ENCODE peak calls at places on chromosomes 16 and 17, in four cellular contexts. X is A549, Q is pancreas, Y is sigmoid colon. W is an unnamed sample.

GRCh38 chr17:66941249-66941648 is 23.3 kb upstream of the CACNG4 start:
- DNase-seq in X (no peak), Y (no peak), Q (no peak), W (no peak)

GRCh38 chr17:17750881-17751280 is 69.6 kb downstream of the RAI1 start:
- DNase-seq in Q (no peak), X (no peak), Y (no peak), W (peak)

GRCh38 chr17:61490540-61490975 is 38.3 kb downstream of the TBX4 start:
- DNase-seq in X (peak), Q (no peak), Y (no peak), W (no peak)

GRCh38 chr16:69465083-69465721 is 40.8 kb downstream of the CYB5B start:
- DNase-seq in Y (no peak), X (no peak), Q (no peak), W (no peak)

GRCh38 chr17:48600244-48601098 is 4.3 kb downstream of the HOXB6 start:
- DNase-seq in X (no peak), Y (no peak), Q (no peak), W (no peak)

GRCh38 chr17:44360144-44360533 is 3.5 kb downstream of the FAM171A2 start:
- DNase-seq in Q (no peak), Y (no peak), X (no peak), W (no peak)

GRCh38 chr16:84763164-84763563 is 56.6 kb upstream of the CRISPLD2 start:
- DNase-seq in Y (no peak), Q (no peak), X (no peak), W (no peak)

GRCh38 chr17:58059141-58059540 is 24.1 kb upstream of the DYNLL2 start:
- DNase-seq in Q (no peak), Y (no peak), X (no peak), W (no peak)

GRCh38 chr17:82863646-82863940 is 23.8 kb upstream of the ZNF750 start:
- DNase-seq in X (no peak), Y (no peak), Q (no peak), W (no peak)

GRCh38 chr17:33137411-33137810 is 145.8 kb downstream of the SPACA3 start:
- DNase-seq in Y (no peak), Q (no peak), X (no peak), W (no peak)

GRCh38 chr16:80655751-80656150 is 115.0 kb downstream of the DYNLRB2 start:
- DNase-seq in Y (no peak), X (no peak), Q (no peak), W (no peak)

DNA sequence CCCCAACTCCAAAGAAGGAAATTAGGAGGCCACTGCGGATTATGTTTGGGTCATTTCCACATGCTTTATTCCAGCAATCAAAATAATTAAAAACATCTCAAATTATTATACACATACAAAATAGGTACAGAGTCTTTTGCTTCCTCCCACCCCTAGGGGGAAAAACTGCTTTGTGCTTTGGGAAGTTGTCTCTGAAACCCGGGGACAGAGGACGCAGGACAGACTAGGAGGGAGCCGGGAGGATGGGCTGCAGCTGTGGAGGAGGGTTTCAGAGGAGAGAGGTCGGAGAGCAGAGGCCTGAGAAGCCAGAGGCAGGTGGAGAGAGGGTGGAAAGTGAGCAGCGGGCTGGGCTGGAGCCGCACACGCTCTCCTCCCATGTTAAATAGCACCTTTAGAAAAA is 17.4 kb downstream of the COL1A1 start:
- DNase-seq in X (no peak), Q (peak), Y (no peak), W (no peak)
- H3K27ac ChIP-seq in X (peak), Q (no peak), Y (peak), W (no peak)

DNA sequence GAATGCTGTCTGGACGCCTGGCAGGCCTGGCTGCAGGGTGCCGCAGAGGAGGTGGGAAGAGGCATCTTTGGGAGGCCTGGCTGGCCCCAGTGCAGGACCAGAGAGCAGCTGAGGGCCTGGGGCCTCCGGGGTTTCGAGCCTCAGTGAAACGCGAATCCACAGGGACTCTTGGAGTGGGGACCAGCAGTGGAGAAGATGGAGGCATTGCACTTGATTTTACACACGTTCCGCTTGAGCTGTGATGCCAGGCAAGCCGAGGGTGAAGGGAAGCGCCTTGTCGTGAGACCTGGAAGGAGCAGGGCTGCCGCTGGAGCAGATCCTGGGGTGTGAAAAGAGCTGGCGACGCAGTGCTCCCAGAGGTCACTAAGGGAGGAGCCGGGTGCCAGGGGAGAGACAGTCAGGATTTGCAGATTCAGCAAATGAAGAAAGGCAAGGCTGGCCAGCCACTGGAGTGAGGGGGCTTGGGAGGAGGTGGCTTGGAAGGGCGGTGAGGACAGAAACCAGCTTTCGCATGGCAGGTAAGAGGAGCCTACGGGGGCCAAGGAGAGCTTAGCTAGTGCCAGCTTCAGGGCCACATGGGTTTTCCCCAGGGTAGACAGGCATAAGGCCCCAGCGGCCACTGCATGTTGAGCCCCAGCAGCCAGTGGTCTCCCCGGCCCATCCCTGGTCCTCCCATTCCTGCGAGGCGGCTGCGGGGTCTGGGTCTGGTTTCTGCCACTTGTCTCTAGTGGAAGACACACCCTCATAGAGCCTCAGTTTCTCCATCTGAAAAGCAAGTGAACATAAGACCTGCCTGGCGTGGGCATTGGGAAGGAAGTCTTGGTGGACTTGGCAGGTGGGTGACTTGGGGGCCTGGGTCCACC is 175.2 kb upstream of the CHMP6 start:
- DNase-seq in X (no peak), Q (no peak), Y (peak), W (no peak)
- H3K27ac ChIP-seq in X (no peak), Q (no peak), Y (no peak), W (no peak)

GRCh38 chr17:69540356-69540755 is 125.9 kb downstream of the MAP2K6 start:
- DNase-seq in Y (no peak), X (no peak), Q (no peak), W (no peak)
- H3K27ac ChIP-seq in Y (no peak), X (no peak), Q (no peak), W (no peak)

GRCh38 chr17:65771704-65772103 is 210.3 kb upstream of the AXIN2 start:
- DNase-seq in Y (no peak), Q (no peak), X (no peak), W (no peak)
- H3K27ac ChIP-seq in Y (no peak), Q (no peak), X (no peak), W (no peak)